ENCODE peak calls at places on chromosomes 11 and 22, in nine cellular contexts. One of them, this sample, is unnamed.

GRCh38 chr11:67416416-67417335 is 1.2 kb downstream of the CARNS1 start:
- DNase-seq in nucleus accumbens: peak; percentile 16
- DNase-seq in ovary: no peak
- DNase-seq in heart right ventricle: no peak
- DNase-seq in sciatic nerve: no peak
- DNase-seq in mesenchymal stem cell: no peak
- DNase-seq in activated CD8-positive, alpha-beta memory T cell treated with anti-CD3 and anti-CD28 coated beads, Interleukin-2, amount 50 U/mL, for 48 hours: peak; percentile 67
- DNase-seq in activated CD4-positive, alpha-beta T cell treated with anti-CD3 and anti-CD28 coated beads, Interleukin-2, amount 50 U/mL, for 1 hour: peak; percentile 82
- DNase-seq in stomach: peak; percentile 79
- DNase-seq in this sample: peak; percentile 24

GRCh38 chr22:47592791-47593190 is 830.3 kb downstream of the TBC1D22A start:
- DNase-seq in nucleus accumbens: no peak
- DNase-seq in ovary: no peak
- DNase-seq in heart right ventricle: no peak
- DNase-seq in sciatic nerve: no peak
- DNase-seq in mesenchymal stem cell: no peak
- DNase-seq in activated CD8-positive, alpha-beta memory T cell treated with anti-CD3 and anti-CD28 coated beads, Interleukin-2, amount 50 U/mL, for 48 hours: peak; percentile 6
- DNase-seq in activated CD4-positive, alpha-beta T cell treated with anti-CD3 and anti-CD28 coated beads, Interleukin-2, amount 50 U/mL, for 1 hour: no peak
- DNase-seq in stomach: peak; percentile 22
- DNase-seq in this sample: no peak

GRCh38 chr11:66934971-66935779 is 23.0 kb downstream of the PC start:
- DNase-seq in nucleus accumbens: no peak
- DNase-seq in ovary: no peak
- DNase-seq in heart right ventricle: no peak
- DNase-seq in sciatic nerve: no peak
- DNase-seq in mesenchymal stem cell: peak; percentile 66
- DNase-seq in activated CD8-positive, alpha-beta memory T cell treated with anti-CD3 and anti-CD28 coated beads, Interleukin-2, amount 50 U/mL, for 48 hours: no peak
- DNase-seq in activated CD4-positive, alpha-beta T cell treated with anti-CD3 and anti-CD28 coated beads, Interleukin-2, amount 50 U/mL, for 1 hour: no peak
- DNase-seq in stomach: no peak
- DNase-seq in this sample: no peak

GRCh38 chr11:57896641-57897145 is 127.0 kb upstream of the OR9Q1 start:
- DNase-seq in nucleus accumbens: no peak
- DNase-seq in ovary: no peak
- DNase-seq in heart right ventricle: no peak
- DNase-seq in sciatic nerve: no peak
- DNase-seq in mesenchymal stem cell: no peak
- DNase-seq in activated CD8-positive, alpha-beta memory T cell treated with anti-CD3 and anti-CD28 coated beads, Interleukin-2, amount 50 U/mL, for 48 hours: no peak
- DNase-seq in activated CD4-positive, alpha-beta T cell treated with anti-CD3 and anti-CD28 coated beads, Interleukin-2, amount 50 U/mL, for 1 hour: no peak
- DNase-seq in stomach: no peak
- DNase-seq in this sample: no peak

GRCh38 chr11:9784602-9785315 is 120.9 kb downstream of the SWAP70 start:
- DNase-seq in nucleus accumbens: no peak
- DNase-seq in ovary: no peak
- DNase-seq in heart right ventricle: no peak
- DNase-seq in sciatic nerve: no peak
- DNase-seq in mesenchymal stem cell: no peak
- DNase-seq in activated CD8-positive, alpha-beta memory T cell treated with anti-CD3 and anti-CD28 coated beads, Interleukin-2, amount 50 U/mL, for 48 hours: no peak
- DNase-seq in activated CD4-positive, alpha-beta T cell treated with anti-CD3 and anti-CD28 coated beads, Interleukin-2, amount 50 U/mL, for 1 hour: no peak
- DNase-seq in stomach: no peak
- DNase-seq in this sample: no peak

GRCh38 chr11:75689861-75690641 is 21.2 kb upstream of the MAP6 start:
- DNase-seq in nucleus accumbens: no peak
- DNase-seq in ovary: no peak
- DNase-seq in heart right ventricle: no peak
- DNase-seq in sciatic nerve: no peak
- DNase-seq in mesenchymal stem cell: no peak
- DNase-seq in activated CD8-positive, alpha-beta memory T cell treated with anti-CD3 and anti-CD28 coated beads, Interleukin-2, amount 50 U/mL, for 48 hours: no peak
- DNase-seq in activated CD4-positive, alpha-beta T cell treated with anti-CD3 and anti-CD28 coated beads, Interleukin-2, amount 50 U/mL, for 1 hour: no peak
- DNase-seq in stomach: no peak
- DNase-seq in this sample: no peak

GRCh38 chr22:20783844-20784723 is 10.2 kb downstream of the SERPIND1 start:
- DNase-seq in nucleus accumbens: peak; percentile 14
- DNase-seq in ovary: no peak
- DNase-seq in heart right ventricle: no peak
- DNase-seq in sciatic nerve: no peak
- DNase-seq in mesenchymal stem cell: peak; percentile 78
- DNase-seq in activated CD8-positive, alpha-beta memory T cell treated with anti-CD3 and anti-CD28 coated beads, Interleukin-2, amount 50 U/mL, for 48 hours: no peak
- DNase-seq in activated CD4-positive, alpha-beta T cell treated with anti-CD3 and anti-CD28 coated beads, Interleukin-2, amount 50 U/mL, for 1 hour: peak; percentile 22
- DNase-seq in stomach: no peak
- DNase-seq in this sample: peak; percentile 77

GRCh38 chr22:25405854-25406509 is 158.5 kb upstream of the GRK3 start:
- DNase-seq in nucleus accumbens: no peak
- DNase-seq in ovary: no peak
- DNase-seq in heart right ventricle: no peak
- DNase-seq in sciatic nerve: no peak
- DNase-seq in mesenchymal stem cell: no peak
- DNase-seq in activated CD8-positive, alpha-beta memory T cell treated with anti-CD3 and anti-CD28 coated beads, Interleukin-2, amount 50 U/mL, for 48 hours: no peak
- DNase-seq in activated CD4-positive, alpha-beta T cell treated with anti-CD3 and anti-CD28 coated beads, Interleukin-2, amount 50 U/mL, for 1 hour: no peak
- DNase-seq in stomach: no peak
- DNase-seq in this sample: no peak

GRCh38 chr11:68302256-68303054 is 9.9 kb upstream of the LRP5 start:
- DNase-seq in nucleus accumbens: no peak
- DNase-seq in ovary: no peak
- DNase-seq in heart right ventricle: no peak
- DNase-seq in sciatic nerve: no peak
- DNase-seq in mesenchymal stem cell: peak; percentile 68
- DNase-seq in activated CD8-positive, alpha-beta memory T cell treated with anti-CD3 and anti-CD28 coated beads, Interleukin-2, amount 50 U/mL, for 48 hours: no peak
- DNase-seq in activated CD4-positive, alpha-beta T cell treated with anti-CD3 and anti-CD28 coated beads, Interleukin-2, amount 50 U/mL, for 1 hour: no peak
- DNase-seq in stomach: no peak
- DNase-seq in this sample: no peak

GRCh38 chr11:42521994-42522393 is 789.8 kb upstream of the API5 start:
- DNase-seq in nucleus accumbens: no peak
- DNase-seq in ovary: no peak
- DNase-seq in heart right ventricle: no peak
- DNase-seq in sciatic nerve: no peak
- DNase-seq in mesenchymal stem cell: peak; percentile 38
- DNase-seq in activated CD8-positive, alpha-beta memory T cell treated with anti-CD3 and anti-CD28 coated beads, Interleukin-2, amount 50 U/mL, for 48 hours: no peak
- DNase-seq in activated CD4-positive, alpha-beta T cell treated with anti-CD3 and anti-CD28 coated beads, Interleukin-2, amount 50 U/mL, for 1 hour: no peak
- DNase-seq in stomach: no peak
- DNase-seq in this sample: no peak

GRCh38 chr11:13205446-13205845 is 72.1 kb upstream of the BMAL1 start:
- DNase-seq in nucleus accumbens: no peak
- DNase-seq in ovary: no peak
- DNase-seq in heart right ventricle: no peak
- DNase-seq in sciatic nerve: no peak
- DNase-seq in mesenchymal stem cell: no peak
- DNase-seq in activated CD8-positive, alpha-beta memory T cell treated with anti-CD3 and anti-CD28 coated beads, Interleukin-2, amount 50 U/mL, for 48 hours: no peak
- DNase-seq in activated CD4-positive, alpha-beta T cell treated with anti-CD3 and anti-CD28 coated beads, Interleukin-2, amount 50 U/mL, for 1 hour: no peak
- DNase-seq in stomach: no peak
- DNase-seq in this sample: no peak

GRCh38 chr11:109729761-109730160 is 307.8 kb downstream of the C11orf87 start:
- DNase-seq in nucleus accumbens: no peak
- DNase-seq in ovary: no peak
- DNase-seq in heart right ventricle: no peak
- DNase-seq in sciatic nerve: no peak
- DNase-seq in mesenchymal stem cell: no peak
- DNase-seq in activated CD8-positive, alpha-beta memory T cell treated with anti-CD3 and anti-CD28 coated beads, Interleukin-2, amount 50 U/mL, for 48 hours: no peak
- DNase-seq in activated CD4-positive, alpha-beta T cell treated with anti-CD3 and anti-CD28 coated beads, Interleukin-2, amount 50 U/mL, for 1 hour: no peak
- DNase-seq in stomach: no peak
- DNase-seq in this sample: no peak

GRCh38 chr11:121321614-121322243 is 29.2 kb downstream of the SC5D start:
- DNase-seq in nucleus accumbens: peak; percentile 48
- DNase-seq in ovary: no peak
- DNase-seq in heart right ventricle: no peak
- DNase-seq in sciatic nerve: no peak
- DNase-seq in mesenchymal stem cell: peak; percentile 7
- DNase-seq in activated CD8-positive, alpha-beta memory T cell treated with anti-CD3 and anti-CD28 coated beads, Interleukin-2, amount 50 U/mL, for 48 hours: no peak
- DNase-seq in activated CD4-positive, alpha-beta T cell treated with anti-CD3 and anti-CD28 coated beads, Interleukin-2, amount 50 U/mL, for 1 hour: peak; percentile 23
- DNase-seq in stomach: no peak
- DNase-seq in this sample: no peak

GRCh38 chr11:119380816-119381185 is 689 bp downstream of the USP2 start:
- DNase-seq in nucleus accumbens: no peak
- DNase-seq in ovary: no peak
- DNase-seq in heart right ventricle: no peak
- DNase-seq in sciatic nerve: no peak
- DNase-seq in mesenchymal stem cell: no peak
- DNase-seq in activated CD8-positive, alpha-beta memory T cell treated with anti-CD3 and anti-CD28 coated beads, Interleukin-2, amount 50 U/mL, for 48 hours: no peak
- DNase-seq in activated CD4-positive, alpha-beta T cell treated with anti-CD3 and anti-CD28 coated beads, Interleukin-2, amount 50 U/mL, for 1 hour: no peak
- DNase-seq in stomach: no peak
- DNase-seq in this sample: peak; percentile 4

This sample was measured in tibial nerve.